ENCODE peak calls at places on chromosomes 1 and 21, in five cellular contexts. N is gastrocnemius medialis, H is IMR-90, U is sigmoid colon, X is mammary epithelial cell. Z is an unnamed sample.

GRCh38 chr1:50333595-50333974 is 89.7 kb downstream of the DMRTA2 start:
- DNase-seq in N (no peak), H (peak), U (no peak), X (peak), Z (no peak)

GRCh38 chr1:47785561-47786271 is 211.5 kb downstream of the TRABD2B start:
- DNase-seq in N (peak), H (no peak), U (no peak), X (peak), Z (no peak)

GRCh38 chr21:45865106-45865835 is 116.3 kb upstream of the COL6A1 start:
- DNase-seq in N (no peak), H (peak), U (no peak), X (peak), Z (no peak)

GRCh38 chr1:240611619-240612490 is at the start of gene GREM2:
- DNase-seq in N (no peak), H (peak), U (peak), X (peak), Z (no peak)

GRCh38 chr1:203596673-203597072 is 30.0 kb upstream of the ATP2B4 start:
- DNase-seq in N (no peak), H (no peak), U (no peak), X (no peak), Z (no peak)

GRCh38 chr1:169784102-169784501 is 10.6 kb downstream of the METTL18 start:
- DNase-seq in N (no peak), H (no peak), U (no peak), X (peak), Z (no peak)

GRCh38 chr21:37073417-37074194 is 552 bp downstream of the TTC3 start:
- DNase-seq in N (peak), H (peak), U (peak), X (no peak), Z (peak)

GRCh38 chr1:202270871-202271326 is 70.8 kb downstream of the UBE2T start:
- DNase-seq in N (no peak), H (no peak), U (no peak), X (no peak), Z (no peak)

GRCh38 chr1:172533511-172534116 is 664 bp downstream of the SUCO start:
- DNase-seq in N (no peak), H (peak), U (peak), X (peak), Z (peak)

GRCh38 chr1:94963864-94964263 is 37.0 kb upstream of the CNN3 start:
- DNase-seq in N (no peak), H (no peak), U (no peak), X (no peak), Z (no peak)

GRCh38 chr21:27423073-27423472 is 456.2 kb upstream of the ADAMTS5 start:
- DNase-seq in N (peak), H (peak), U (peak), X (peak), Z (peak)

GRCh38 chr1:234604726-234605492 is 5.1 kb downstream of the IRF2BP2 start:
- DNase-seq in N (no peak), H (peak), U (no peak), X (peak), Z (no peak)

GRCh38 chr21:34939673-34940321 is 109.3 kb downstream of the RUNX1 start:
- DNase-seq in N (no peak), H (no peak), U (no peak), X (no peak), Z (no peak)

GRCh38 chr1:2093636-2094035 is 43.4 kb downstream of the PRKCZ start:
- DNase-seq in N (no peak), H (no peak), U (no peak), X (no peak), Z (no peak)

GRCh38 chr1:2093055-2093454 is 42.8 kb downstream of the PRKCZ start:
- DNase-seq in N (no peak), H (no peak), U (no peak), X (no peak), Z (no peak)

GRCh38 chr1:2089051-2089450 is 38.8 kb downstream of the PRKCZ start:
- DNase-seq in N (no peak), H (no peak), U (no peak), X (no peak), Z (no peak)

GRCh38 chr1:2090216-2090890 is 40.1 kb downstream of the PRKCZ start:
- DNase-seq in N (no peak), H (no peak), U (no peak), X (no peak), Z (no peak)

GRCh38 chr1:2091611-2092604 is 41.7 kb downstream of the PRKCZ start:
- DNase-seq in N (no peak), H (no peak), U (no peak), X (no peak), Z (no peak)
- TF ChIP-seq CTCF in N (peak), H (peak), U (peak), X (no peak), Z (peak)

GRCh38 chr1:19072285-19072981 is 116.0 kb upstream of the IFFO2 start:
- DNase-seq in N (no peak), H (no peak), U (no peak), X (no peak), Z (no peak)
- H3K27ac ChIP-seq in N (no peak), H (no peak), U (no peak), X (no peak), Z (no peak)

DNA sequence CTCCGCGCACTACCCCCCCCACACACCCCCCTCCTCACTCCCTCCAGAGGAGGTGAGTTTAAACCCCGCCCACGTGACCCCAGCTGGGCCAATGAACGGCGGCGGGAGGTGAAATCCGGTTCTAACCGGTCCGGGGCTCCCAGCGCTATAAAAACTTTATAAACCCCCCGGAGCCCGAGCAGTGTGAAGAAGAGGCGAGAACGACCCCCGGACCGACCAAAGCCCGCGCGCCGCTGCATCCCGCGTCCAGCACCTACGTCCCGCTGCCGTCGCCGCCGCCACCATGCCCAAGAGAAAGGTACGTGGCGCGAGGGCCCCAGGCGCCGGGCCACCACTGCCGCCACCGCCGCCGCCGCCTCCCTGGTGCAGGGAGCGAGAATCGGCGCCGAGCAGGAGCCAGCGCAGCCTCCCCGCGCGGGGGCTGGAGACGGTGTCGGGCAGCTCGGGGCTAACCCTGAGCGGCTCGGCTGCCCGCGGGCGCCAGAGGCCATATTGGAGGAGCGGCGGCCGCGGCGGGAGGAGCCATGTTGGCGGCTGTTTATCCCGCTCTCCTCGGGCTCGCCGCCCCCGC is at the start of gene HMGN2:
- DNase-seq in N (peak), H (peak), U (peak), X (peak), Z (peak)
- H3K4me3 ChIP-seq in N (peak), H (peak), U (peak), X (peak), Z (peak)

DNA sequence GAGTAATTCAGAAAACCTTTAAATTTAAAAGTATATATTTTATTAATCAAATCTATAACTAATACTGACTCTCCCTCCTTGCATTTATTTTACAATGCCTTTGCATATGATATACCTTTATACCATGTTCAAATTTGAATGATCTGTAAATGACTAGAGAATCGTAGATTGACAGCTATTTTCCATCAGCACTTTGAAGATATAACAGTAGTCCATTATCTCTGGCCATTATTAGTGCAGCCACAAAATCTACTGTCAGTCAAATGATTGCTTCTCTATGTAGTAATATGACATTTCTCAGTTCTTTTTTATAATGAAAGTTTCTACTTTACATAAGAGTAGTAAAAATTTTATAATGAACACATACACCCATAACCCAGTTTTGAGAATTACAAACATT is 1054.8 kb upstream of the B3GALT2 start:
- DNase-seq in N (no peak), H (no peak), U (no peak), X (no peak), Z (no peak)
- TF ChIP-seq CTCF in N (no peak), H (no peak), U (no peak), X (no peak), Z (no peak)

DNA sequence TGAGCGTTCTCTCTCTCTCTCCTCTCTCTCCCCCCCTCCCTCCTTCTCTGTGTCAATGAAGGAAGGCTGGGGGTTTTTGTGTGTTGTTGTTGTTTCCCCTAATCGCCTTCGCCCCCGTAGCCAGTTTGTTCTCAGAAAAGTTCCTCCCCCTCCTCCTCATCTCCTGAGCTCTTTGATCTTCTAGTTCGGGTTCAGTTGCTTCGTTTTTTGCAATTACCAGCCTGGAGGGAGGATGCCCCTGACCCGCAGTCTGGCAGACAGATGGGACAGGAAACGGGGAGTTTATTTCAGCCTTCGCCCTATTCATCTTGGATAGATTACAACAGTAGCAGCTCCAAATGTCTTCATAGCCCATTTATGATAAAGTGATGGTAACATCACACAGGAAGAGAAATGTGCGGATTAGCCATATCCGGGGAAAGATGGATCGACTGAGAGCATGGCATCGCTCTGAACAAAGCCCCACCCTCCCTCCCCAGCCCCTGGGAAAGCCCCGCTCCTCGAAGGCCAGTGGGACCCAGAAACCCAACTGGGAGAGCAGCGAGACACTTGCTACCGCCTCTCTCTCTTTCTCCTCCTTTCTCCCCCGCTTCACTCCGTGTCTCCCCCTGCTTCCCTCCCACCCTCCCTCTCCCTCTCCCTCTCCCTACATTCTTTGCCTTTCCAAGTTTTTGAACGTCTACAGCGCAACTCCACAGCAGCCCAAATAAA is 139.7 kb upstream of the ARHGEF16 start:
- DNase-seq in N (no peak), H (peak), U (no peak), X (no peak), Z (no peak)
- H3K27ac ChIP-seq in N (peak), H (peak), U (peak), X (no peak), Z (peak)

Z was measured in ascending aorta.